ENCODE peak calls at places on chromosomes 2 and 18, in ten cellular contexts. E, L, Q, J, A, K, D, U, S and C are unnamed samples.

GRCh38 chr2:15640291-15640711 is 48.6 kb downstream of the DDX1 start:
- DNase-seq in A (peak; percentile 86), D (no peak), U (no peak), S (no peak), L (peak; percentile 83), J (peak; percentile 39), E (no peak), K (no peak), Q (peak; percentile 81), C (no peak)

GRCh38 chr2:73640537-73640936 is 1.7 kb downstream of the NAT8 start:
- DNase-seq in K (no peak), Q (no peak), U (no peak), D (no peak), E (no peak), L (peak; percentile 69), J (no peak), S (no peak), A (no peak), C (no peak)

GRCh38 chr2:26139269-26140183 is 33.4 kb upstream of the GAREM2 start:
- DNase-seq in S (no peak), D (peak; percentile 78), A (no peak), U (no peak), E (no peak), L (no peak), J (no peak), K (no peak), Q (no peak), C (no peak)

GRCh38 chr2:85681354-85681728 is 12.8 kb upstream of the GNLY start:
- DNase-seq in E (no peak), D (no peak), Q (no peak), A (no peak), K (no peak), J (no peak), L (no peak), U (peak; percentile 55), S (peak; percentile 54), C (no peak)

GRCh38 chr2:217054791-217055190 is 194.9 kb upstream of the TNP1 start:
- DNase-seq in D (no peak), U (peak; percentile 70), Q (peak; percentile 65), K (no peak), L (peak; percentile 33), A (no peak), E (no peak), J (no peak), S (no peak), C (no peak)

GRCh38 chr2:200275281-200276103 is 31.0 kb upstream of the SPATS2L start:
- DNase-seq in Q (no peak), S (no peak), U (no peak), K (no peak), L (no peak), A (no peak), J (no peak), D (no peak), E (no peak), C (no peak)

GRCh38 chr2:103445356-103445755 is 683.5 kb downstream of the TMEM182 start:
- DNase-seq in L (peak; percentile 0), S (no peak), J (no peak), D (no peak), K (no peak), A (no peak), U (no peak), Q (no peak), E (no peak), C (no peak)

GRCh38 chr2:75021672-75022071 is 63.2 kb downstream of the POLE4 start:
- DNase-seq in U (no peak), E (no peak), Q (peak; percentile 86), J (peak; percentile 53), A (peak; percentile 80), S (no peak), K (no peak), L (peak; percentile 95), D (no peak), C (no peak)

GRCh38 chr18:59141294-59142068 is 1.8 kb downstream of the SEC11C start:
- DNase-seq in Q (no peak), J (no peak), U (no peak), E (no peak), K (no peak), D (no peak), A (no peak), S (no peak), L (no peak), C (no peak)

GRCh38 chr18:59143441-59143840 is 3.8 kb downstream of the SEC11C start:
- DNase-seq in A (peak; percentile 41), J (no peak), S (no peak), D (no peak), L (no peak), K (no peak), U (no peak), E (no peak), Q (peak; percentile 10), C (no peak)

GRCh38 chr18:59144483-59144882 is 4.8 kb downstream of the SEC11C start:
- DNase-seq in J (no peak), Q (no peak), E (no peak), D (no peak), A (no peak), S (no peak), K (no peak), U (no peak), L (no peak), C (no peak)

GRCh38 chr18:59140287-59140885 is 702 bp downstream of the SEC11C start:
- DNase-seq in S (no peak), D (peak; percentile 31), E (no peak), Q (peak; percentile 53), J (no peak), A (peak; percentile 51), U (peak; percentile 66), L (peak; percentile 33), K (no peak), C (no peak)

DNA sequence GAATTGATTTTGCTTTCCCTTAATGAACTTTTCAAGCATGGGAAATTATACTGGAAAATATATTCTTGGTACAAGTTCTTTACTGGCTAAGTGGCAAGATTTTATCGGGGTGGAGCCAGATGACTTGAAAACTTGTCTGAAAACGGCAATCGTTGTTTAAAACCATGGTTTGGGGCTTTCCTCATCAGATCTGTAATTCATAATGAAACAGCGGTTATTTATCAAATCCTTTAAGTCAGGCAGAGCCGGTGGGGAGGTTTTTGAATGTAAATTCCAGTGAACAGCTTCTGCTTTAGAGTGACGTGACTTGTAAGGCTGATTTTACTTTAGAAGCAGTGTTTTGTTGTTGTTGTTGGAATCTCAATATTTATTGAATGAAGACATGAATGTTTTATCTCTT is 2.6 kb downstream of the SEC11C start:
- DNase-seq in Q (no peak), L (no peak), S (no peak), D (no peak), K (no peak), A (no peak), J (no peak), E (no peak), U (no peak), C (no peak)
- H3K4me3 ChIP-seq in Q (no peak overlapping the region), L (no peak overlapping the region), S (no peak overlapping the region), D (no peak overlapping the region), K (no peak overlapping the region), A (no peak overlapping the region), J (no peak overlapping the region), E (no peak overlapping the region), U (no peak overlapping the region), C (no peak overlapping the region)

GRCh38 chr2:98819350-98819749 is 88.4 kb upstream of the MGAT4A start:
- DNase-seq in L (peak; percentile 11), D (no peak), K (no peak), E (no peak), U (peak; percentile 30), Q (no peak), S (no peak), A (no peak), J (no peak), C (no peak)

GRCh38 chr2:98816281-98816680 is 85.3 kb upstream of the MGAT4A start:
- DNase-seq in Q (no peak), D (no peak), K (no peak), J (no peak), S (no peak), U (peak; percentile 2), L (no peak), A (no peak), E (no peak), C (no peak)

GRCh38 chr2:98810588-98810928 is 79.6 kb upstream of the MGAT4A start:
- DNase-seq in E (no peak), A (no peak), L (no peak), S (no peak), U (no peak), Q (no peak), D (no peak), K (no peak), J (no peak), C (no peak)

GRCh38 chr2:98818164-98818563 is 87.2 kb upstream of the MGAT4A start:
- DNase-seq in K (no peak), S (no peak), L (no peak), J (no peak), E (no peak), U (peak; percentile 40), A (no peak), D (no peak), Q (no peak), C (no peak)

DNA sequence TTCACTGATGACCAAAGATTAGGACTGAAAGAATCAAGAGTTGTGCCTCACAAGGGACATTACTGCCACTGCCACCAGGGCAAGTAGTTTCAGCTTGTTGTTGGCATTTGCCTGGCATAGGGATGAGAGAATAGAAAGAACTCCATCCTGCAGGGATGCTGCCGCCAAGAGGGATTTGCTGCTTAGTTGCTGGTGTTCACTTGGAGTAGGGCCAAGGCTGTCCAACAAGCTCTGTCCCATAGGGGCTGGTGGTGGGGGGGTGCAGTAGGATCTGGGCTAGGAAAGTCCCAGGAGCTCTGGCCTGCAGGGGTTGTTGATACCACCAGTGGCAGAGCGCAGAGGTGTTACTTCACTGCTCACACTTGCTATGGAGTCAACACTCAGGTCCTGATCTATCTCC is 84.9 kb upstream of the MGAT4A start:
- DNase-seq in L (no peak), D (no peak), J (no peak), A (no peak), S (no peak), E (no peak), U (peak; percentile 53), K (peak; percentile 48), Q (no peak), C (no peak)
- H3K27ac ChIP-seq in L (no peak overlapping the region), D (no peak overlapping the region), J (no peak overlapping the region), A (no peak overlapping the region), S (no peak overlapping the region), E (no peak overlapping the region), U (no peak overlapping the region), K (no peak overlapping the region), Q (no peak overlapping the region), C (no peak overlapping the region)

GRCh38 chr18:65568866-65569265 is 181.9 kb upstream of the CDH7 start:
- DNase-seq in L (no peak), K (no peak), Q (no peak), E (no peak), S (no peak), A (no peak), U (no peak), D (no peak), J (no peak), C (no peak)

DNA sequence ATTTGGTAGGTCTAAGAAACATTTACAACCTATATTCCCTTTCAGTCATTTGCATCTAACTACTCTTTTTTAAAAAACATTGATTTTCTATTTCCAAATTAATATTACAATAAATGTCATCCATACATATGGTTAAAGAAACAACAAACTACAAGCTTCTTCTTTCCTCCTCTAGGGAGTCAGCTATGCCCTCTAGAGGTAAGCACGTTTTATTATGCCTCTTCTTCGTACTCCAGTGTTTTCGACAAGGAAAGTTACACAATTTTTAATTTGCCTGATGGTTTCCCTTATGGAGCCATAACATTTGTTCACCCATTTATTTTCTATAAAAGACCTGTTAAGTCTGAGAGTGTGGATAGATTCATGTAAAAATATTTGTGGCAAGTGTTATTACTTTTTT is 183.4 kb upstream of the CDH7 start:
- DNase-seq in J (no peak), D (no peak), E (no peak), A (no peak), L (no peak), S (no peak), K (no peak), Q (no peak), U (no peak), C (no peak)
- TF ChIP-seq CTCF in J (no peak), D (no peak), E (peak; percentile 61), A (no peak), L (no peak), S (no peak), K (no peak), Q (no peak), U (no peak), C (no peak)

GRCh38 chr2:108994250-108994649 is 5.2 kb upstream of the EDAR start:
- DNase-seq in Q (no peak), K (no peak), U (no peak), A (no peak), E (no peak), L (no peak), D (no peak), J (no peak), S (no peak), C (no peak)

GRCh38 chr2:108987111-108987510 is 1.9 kb downstream of the EDAR start:
- DNase-seq in A (no peak), J (no peak), S (no peak), E (no peak), D (no peak), Q (no peak), U (no peak), K (no peak), L (no peak), C (no peak)

GRCh38 chr2:108988076-108988795 is 784 bp downstream of the EDAR start:
- DNase-seq in S (no peak), L (no peak), U (no peak), K (no peak), D (no peak), J (no peak), Q (no peak), A (no peak), E (no peak), C (no peak)

GRCh38 chr2:108993095-108993937 is 4.3 kb upstream of the EDAR start:
- DNase-seq in D (no peak), A (no peak), U (no peak), E (no peak), J (no peak), K (no peak), Q (no peak), S (no peak), L (no peak), C (no peak)

DNA sequence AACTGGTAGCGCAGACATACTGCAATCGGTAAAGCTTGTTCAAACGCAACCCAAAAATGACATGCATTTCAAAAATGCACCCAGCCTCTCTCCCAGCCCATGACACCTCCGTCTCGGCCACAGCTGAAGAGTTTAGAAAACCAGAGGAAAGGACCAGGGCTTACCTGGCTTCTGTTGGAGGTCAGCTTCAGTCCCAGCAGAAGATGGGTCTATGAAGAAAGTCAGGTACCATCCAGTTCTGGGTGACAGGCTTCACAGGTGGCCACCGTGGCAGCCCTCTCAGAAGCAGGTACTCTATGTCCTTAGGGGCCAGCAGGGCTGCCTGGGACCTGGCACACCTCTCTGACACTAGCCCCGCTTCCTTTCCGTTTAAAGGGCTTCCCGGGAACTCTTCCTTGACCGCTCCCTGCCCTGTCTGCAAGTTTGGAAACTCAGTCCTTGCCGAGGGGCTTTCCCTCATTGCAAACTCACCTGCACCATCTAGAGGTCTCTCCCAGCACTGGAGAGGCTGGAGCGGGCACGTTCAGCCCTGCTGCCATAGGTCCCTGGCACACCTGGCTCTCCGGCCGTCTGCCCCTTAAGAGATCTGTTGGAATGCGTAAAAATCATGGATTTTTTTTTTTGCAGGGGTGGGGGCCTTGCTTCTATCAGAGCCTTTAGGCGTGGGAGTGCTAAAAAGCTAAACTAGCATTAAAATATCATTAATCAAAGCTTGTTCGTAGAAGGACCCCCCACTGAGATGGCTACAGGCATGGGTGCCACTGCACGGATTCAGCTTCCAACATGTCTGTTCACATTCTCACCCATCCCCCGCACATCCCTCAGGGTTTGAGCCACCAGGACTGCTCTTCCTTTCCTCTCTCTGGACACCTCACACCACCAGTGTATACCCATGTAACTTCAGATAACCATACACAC is at the start of gene EDAR:
- DNase-seq in E (peak; percentile 51), S (no peak), A (no peak), K (no peak), Q (peak; percentile 36), U (no peak), D (peak; percentile 64), J (no peak), L (peak; percentile 41), C (no peak)
- H3K4me3 ChIP-seq in E (no peak within 1 kb of the TSS), S (no peak within 1 kb of the TSS), A (no peak within 1 kb of the TSS), K (peak within 1 kb of the TSS; percentile 59), Q (no peak within 1 kb of the TSS), U (no peak within 1 kb of the TSS), D (peak within 1 kb of the TSS; percentile 24), J (no peak within 1 kb of the TSS), L (no peak within 1 kb of the TSS), C (no peak within 1 kb of the TSS)